ENCODE peak calls at places on chromosomes 4 and X, in ten cellular contexts. D, R, S, J, E, I, U, W, F and X are unnamed samples.

GRCh38 chr4:38993683-38994082 is 38.5 kb downstream of the TMEM156 start:
- DNase-seq in W (no peak), S (no peak), E (no peak), I (no peak), D (no peak), R (no peak), U (no peak), F (no peak), J (no peak), X (no peak)

GRCh38 chr4:1172228-1172851 is at the start of gene SPON2:
- DNase-seq in J (no peak), U (no peak), I (no peak), D (no peak), S (no peak), F (peak; percentile 51), E (no peak), R (peak; percentile 86), W (peak; percentile 26), X (no peak)

GRCh38 chr4:5998333-5998936 is 19.8 kb downstream of the C4orf50 start:
- DNase-seq in J (peak; percentile 74), S (peak; percentile 59), W (peak; percentile 59), I (peak; percentile 10), F (peak; percentile 85), U (peak; percentile 73), R (peak; percentile 84), D (no peak), E (peak; percentile 70), X (peak; percentile 66)

GRCh38 chr4:88693792-88694191 is 3.8 kb downstream of the NAP1L5 start:
- DNase-seq in D (no peak), I (no peak), S (no peak), J (no peak), F (no peak), R (no peak), E (no peak), U (no peak), W (no peak), X (no peak)

GRCh38 chr4:37685211-37685725 is 908 bp downstream of the RELL1 start:
- DNase-seq in S (no peak), D (no peak), W (peak; percentile 82), F (peak; percentile 47), R (no peak), J (no peak), U (no peak), I (peak; percentile 47), E (peak; percentile 22), X (no peak)

GRCh38 chr4:27270435-27270834 is 409.8 kb downstream of the STIM2 start:
- DNase-seq in E (peak; percentile 64), I (no peak), S (peak; percentile 87), W (no peak), D (no peak), F (no peak), R (no peak), J (no peak), U (no peak), X (no peak)

GRCh38 chrX:124257924-124258706 is 74.3 kb upstream of the TEX13D start:
- DNase-seq in S (no peak), F (no peak), I (no peak), U (no peak), W (no peak), R (no peak), J (no peak), E (no peak), D (no peak), X (no peak)

GRCh38 chrX:119468930-119469635 is 839 bp downstream of the SLC25A5 start:
- DNase-seq in W (peak; percentile 72), E (peak; percentile 75), D (peak; percentile 88), J (peak; percentile 88), I (no peak), F (peak; percentile 93), S (peak; percentile 83), R (peak; percentile 97), U (peak; percentile 90), X (peak; percentile 15)

GRCh38 chr4:161554372-161554990 is 609.3 kb downstream of the FSTL5 start:
- DNase-seq in R (no peak), F (no peak), S (peak; percentile 59), D (no peak), J (no peak), E (peak; percentile 54), I (no peak), U (no peak), W (peak; percentile 20), X (no peak)

GRCh38 chr4:138835833-138836521 is 179.6 kb upstream of the NOCT start:
- DNase-seq in I (no peak), S (peak; percentile 63), D (peak; percentile 74), W (peak; percentile 1), J (no peak), E (peak; percentile 80), R (no peak), F (peak; percentile 66), U (no peak), X (no peak)

GRCh38 chrX:81195712-81196111 is 6.0 kb downstream of the HMGN5 start:
- DNase-seq in S (peak; percentile 75), I (peak; percentile 17), J (peak; percentile 53), U (peak; percentile 42), D (peak; percentile 9), E (peak; percentile 67), R (no peak), W (peak; percentile 47), F (peak; percentile 61), X (no peak)

DNA sequence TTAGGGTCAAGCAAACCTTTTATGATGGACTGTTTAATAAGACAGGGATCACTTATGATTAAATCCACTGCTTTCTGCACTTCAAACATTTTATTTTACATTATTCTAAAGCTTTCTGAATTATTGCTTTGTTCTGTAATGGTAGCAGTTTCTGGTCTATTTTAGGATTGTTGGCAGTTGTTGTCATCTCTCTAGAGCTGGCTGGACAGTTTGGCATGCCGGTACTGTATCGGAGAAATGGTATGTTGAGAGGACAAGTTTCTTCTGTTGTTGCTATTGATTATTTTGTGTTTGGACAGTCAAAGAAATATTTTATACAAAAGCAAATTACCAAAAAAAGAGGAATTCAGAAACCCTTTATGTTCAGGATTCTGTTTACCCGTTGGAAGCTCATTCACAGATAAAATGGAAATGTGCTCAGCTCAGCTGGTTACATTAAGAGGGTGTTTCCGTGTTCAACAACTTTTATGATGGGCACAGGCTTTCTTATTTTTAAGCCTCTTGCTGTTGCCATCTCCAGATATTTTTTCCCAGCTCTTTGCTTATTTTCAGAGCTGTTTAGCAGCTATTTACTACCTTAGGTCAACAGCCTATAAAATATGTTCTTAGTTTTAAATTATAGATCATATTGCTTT is 214.6 kb upstream of the IGFBP7 start:
- DNase-seq in J (no peak), W (no peak), E (no peak), I (no peak), R (no peak), S (no peak), U (no peak), D (no peak), F (no peak), X (no peak)
- TF ChIP-seq CTCF in J (no peak), W (no peak), E (no peak), I (no peak), R (no peak), S (no peak), U (no peak), D (no peak), F (no peak), X (no peak)

DNA sequence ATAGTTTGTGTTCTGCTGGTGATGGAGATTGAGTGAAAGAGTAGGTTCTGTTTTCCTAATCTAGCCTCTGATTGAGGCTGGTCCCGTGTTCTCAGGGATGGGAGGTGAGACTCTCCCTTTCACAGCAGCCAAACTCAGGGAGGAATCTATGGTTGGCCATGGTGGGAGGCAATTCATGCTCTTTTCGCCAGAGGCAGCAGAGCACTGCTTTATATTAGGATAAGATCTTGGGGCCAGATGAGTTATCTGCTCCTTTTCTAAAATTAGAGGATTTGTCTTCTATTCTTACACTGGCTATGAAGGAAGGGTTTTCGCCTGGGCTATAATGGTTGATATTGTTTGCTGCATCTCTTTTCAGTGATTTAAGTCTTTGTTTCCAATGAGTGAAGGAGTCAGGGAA is 63.9 kb upstream of the NLGN4X start:
- DNase-seq in D (no peak), S (no peak), E (no peak), F (no peak), U (no peak), I (no peak), W (no peak), R (no peak), J (no peak), X (no peak)
- TF ChIP-seq CTCF in D (no peak), S (no peak), E (no peak), F (no peak), U (no peak), I (no peak), W (no peak), R (no peak), J (peak; percentile 44), X (no peak)

GRCh38 chr4:148286043-148286442 is 156.2 kb downstream of the NR3C2 start:
- DNase-seq in I (no peak), U (no peak), E (no peak), J (no peak), S (no peak), R (no peak), F (no peak), D (no peak), W (no peak), X (no peak)

GRCh38 chr4:148288448-148288847 is 153.8 kb downstream of the NR3C2 start:
- DNase-seq in R (no peak), F (no peak), S (no peak), J (no peak), I (no peak), E (no peak), U (no peak), D (peak; percentile 55), W (no peak), X (no peak)

GRCh38 chr4:148287111-148287510 is 155.1 kb downstream of the NR3C2 start:
- DNase-seq in J (no peak), D (no peak), F (no peak), I (no peak), U (no peak), E (no peak), W (no peak), R (no peak), S (no peak), X (no peak)

GRCh38 chr4:148283665-148284064 is 158.5 kb downstream of the NR3C2 start:
- DNase-seq in E (no peak), I (no peak), U (no peak), R (no peak), W (no peak), F (no peak), D (no peak), J (no peak), S (no peak), X (no peak)

GRCh38 chr4:148284526-148285193 is 157.6 kb downstream of the NR3C2 start:
- DNase-seq in U (no peak), J (no peak), F (no peak), S (peak; percentile 6), D (no peak), E (peak; percentile 6), R (no peak), I (no peak), W (no peak), X (no peak)
- TF ChIP-seq CTCF in U (no peak), J (no peak), F (peak; percentile 27), S (peak; percentile 39), D (peak; percentile 51), E (peak; percentile 23), R (no peak), I (no peak), W (no peak), X (peak; percentile 33)

DNA sequence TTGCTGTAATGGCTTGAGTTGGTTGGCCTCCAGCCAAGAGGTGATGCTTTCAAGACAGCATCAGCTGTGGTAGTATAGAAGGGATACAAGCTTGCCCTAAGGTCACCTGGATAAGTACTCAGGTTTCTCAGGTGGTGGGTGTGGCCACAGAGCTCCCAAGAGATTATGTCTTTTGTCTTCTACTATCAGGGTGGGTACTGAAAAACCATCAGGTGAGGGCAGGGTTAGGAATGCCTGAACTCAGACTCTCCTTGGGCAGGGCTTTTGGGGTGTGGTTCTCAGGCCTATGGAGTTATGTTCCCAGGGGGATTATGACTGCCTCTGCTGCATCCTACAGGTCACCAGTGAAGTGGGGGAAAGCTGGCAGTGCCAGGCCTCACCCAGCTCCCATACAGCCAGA is 654.6 kb upstream of the GALNT7 start:
- DNase-seq in W (no peak), S (peak; percentile 9), I (no peak), E (peak; percentile 14), J (no peak), R (no peak), F (peak; percentile 13), D (no peak), U (no peak), X (no peak)
- TF ChIP-seq CTCF in W (no peak), S (no peak), I (no peak), E (no peak), J (no peak), R (no peak), F (no peak), D (no peak), U (no peak), X (no peak)